ENCODE peak calls at places on chromosomes 6 and 20, in four cellular contexts. One of them, this sample, is unnamed.

GRCh38 chr6:163229050-163229449 is 185.5 kb upstream of the QKI start:
- DNase-seq in heart left ventricle: no peak
- DNase-seq in AG04450: no peak
- DNase-seq in neuronal stem cell: no peak
- DNase-seq in this sample: no peak

GRCh38 chr20:62896526-62896925 is 29.8 kb downstream of the DIDO1 start:
- DNase-seq in heart left ventricle: no peak
- DNase-seq in AG04450: no peak
- DNase-seq in neuronal stem cell: no peak
- DNase-seq in this sample: no peak

GRCh38 chr20:63890201-63890576 is 4.7 kb upstream of the DNAJC5 start:
- DNase-seq in neuronal stem cell: no peak
- DNase-seq in heart left ventricle: no peak
- DNase-seq in AG04450: no peak
- DNase-seq in this sample: no peak

GRCh38 chr6:20118877-20119276 is 93.4 kb downstream of the MBOAT1 start:
- DNase-seq in neuronal stem cell: no peak
- DNase-seq in AG04450: no peak
- DNase-seq in heart left ventricle: no peak
- DNase-seq in this sample: peak; percentile 8

GRCh38 chr6:24223131-24223715 is 97.2 kb downstream of the NRSN1 start:
- DNase-seq in heart left ventricle: no peak
- DNase-seq in AG04450: no peak
- DNase-seq in neuronal stem cell: no peak
- DNase-seq in this sample: no peak

GRCh38 chr20:45547206-45547770 is at the start of gene EPPIN:
- DNase-seq in neuronal stem cell: no peak
- DNase-seq in heart left ventricle: no peak
- DNase-seq in AG04450: no peak
- DNase-seq in this sample: no peak

GRCh38 chr20:58994390-58995159 is 12.5 kb downstream of the CTSZ start:
- DNase-seq in heart left ventricle: peak; percentile 21
- DNase-seq in AG04450: no peak
- DNase-seq in neuronal stem cell: no peak
- DNase-seq in this sample: no peak

GRCh38 chr6:163175301-163175700 is 239.2 kb upstream of the QKI start:
- DNase-seq in AG04450: no peak
- DNase-seq in heart left ventricle: no peak
- DNase-seq in neuronal stem cell: no peak
- DNase-seq in this sample: no peak

GRCh38 chr20:62489186-62489939 is 13.6 kb upstream of the GATA5 start:
- DNase-seq in AG04450: no peak
- DNase-seq in neuronal stem cell: no peak
- DNase-seq in heart left ventricle: no peak
- DNase-seq in this sample: no peak

DNA sequence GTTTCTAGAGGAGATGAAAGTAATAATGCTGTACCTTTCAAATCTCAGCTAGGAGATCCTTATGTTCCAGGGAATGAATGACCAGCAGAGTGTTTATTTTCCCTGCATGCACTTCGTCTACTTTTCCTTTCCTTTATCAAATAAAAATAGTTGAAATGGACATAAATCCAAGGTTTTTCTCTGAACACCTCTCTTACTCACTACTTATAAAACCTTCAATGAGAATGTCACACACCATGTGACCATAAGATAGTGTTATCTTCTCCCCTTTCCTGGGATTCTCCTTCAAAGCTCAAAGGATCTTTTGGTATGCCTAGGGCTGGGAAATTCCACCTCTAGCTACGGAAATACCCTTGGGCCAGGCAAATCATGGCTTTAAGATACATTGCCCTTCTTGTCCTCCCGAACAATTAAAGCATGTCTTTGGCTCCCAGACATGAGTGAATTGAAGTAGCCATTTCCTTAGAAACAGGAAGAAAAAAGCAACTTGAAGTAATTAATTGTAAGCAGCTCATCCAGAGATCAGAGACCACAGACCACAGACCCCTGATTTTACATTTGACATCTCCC is 3.9 kb downstream of the PLCB4 start:
- DNase-seq in AG04450: no peak
- DNase-seq in neuronal stem cell: no peak
- DNase-seq in heart left ventricle: no peak
- DNase-seq in this sample: no peak
- H3K27ac ChIP-seq in AG04450: no peak overlapping the region
- H3K27ac ChIP-seq in neuronal stem cell: no peak overlapping the region
- H3K27ac ChIP-seq in heart left ventricle: no peak overlapping the region
- H3K27ac ChIP-seq in this sample: no peak overlapping the region

DNA sequence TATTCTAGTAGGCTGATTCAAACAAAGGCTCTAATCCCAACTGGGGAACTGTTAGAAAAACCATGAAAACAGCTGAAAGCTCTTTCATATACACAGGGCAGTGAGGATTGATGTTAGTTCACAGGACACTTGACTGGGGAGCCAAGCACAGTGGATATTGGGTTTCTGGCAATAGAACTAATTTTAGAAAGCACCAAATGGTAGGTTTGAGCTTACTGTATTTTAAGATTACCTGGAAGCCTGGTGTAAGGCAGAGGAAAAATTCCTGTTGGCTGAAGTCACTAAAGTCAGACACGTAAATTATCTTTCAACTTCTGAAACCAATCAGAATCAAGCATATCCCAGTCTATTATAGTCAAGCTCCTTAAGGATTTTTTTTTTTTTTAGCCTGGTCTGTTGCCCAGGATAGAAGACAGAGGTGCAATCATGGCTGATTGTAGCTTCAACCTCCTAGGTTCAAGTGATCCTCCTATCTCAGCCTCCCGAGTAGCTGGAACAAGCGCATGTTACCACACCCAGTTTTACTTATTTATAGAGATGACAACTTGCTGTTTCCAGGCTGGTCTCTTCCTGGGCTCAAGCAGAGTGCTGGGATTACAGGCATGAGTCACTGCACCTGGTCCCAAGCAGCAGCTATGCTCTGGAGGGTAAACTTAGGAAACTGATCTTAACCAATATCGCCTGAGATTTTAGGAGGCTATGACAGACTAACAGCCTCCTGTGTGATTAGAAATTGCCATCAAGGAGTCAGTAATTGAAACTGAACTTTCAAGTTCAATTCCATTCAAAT is 32.5 kb upstream of the SYNCRIP start:
- DNase-seq in heart left ventricle: no peak
- DNase-seq in neuronal stem cell: no peak
- DNase-seq in AG04450: no peak
- DNase-seq in this sample: peak; percentile 88
- H3K4me3 ChIP-seq in heart left ventricle: no peak overlapping the region
- H3K4me3 ChIP-seq in neuronal stem cell: peak overlapping the region; percentile 90
- H3K4me3 ChIP-seq in AG04450: peak overlapping the region; percentile 69
- H3K4me3 ChIP-seq in this sample: peak overlapping the region; percentile 95

DNA sequence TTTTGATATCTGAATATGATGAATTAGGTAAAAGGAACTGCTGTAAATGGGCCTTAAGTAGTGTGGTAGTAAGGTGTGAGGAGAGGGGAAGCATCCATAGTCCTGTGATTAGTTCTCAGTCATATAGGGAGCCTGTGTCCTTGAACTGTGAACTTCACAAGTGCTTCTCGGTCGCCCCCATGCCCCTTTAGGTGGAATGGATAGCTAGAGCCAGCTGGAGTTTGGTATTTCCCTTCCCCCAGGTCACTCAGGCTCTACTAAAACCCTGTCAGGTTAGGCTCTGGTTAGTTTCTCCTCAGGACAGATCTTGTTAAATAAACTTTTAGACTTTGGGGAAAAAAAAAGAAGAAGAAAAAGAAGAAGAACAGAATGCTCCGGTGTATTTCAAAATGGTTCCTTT is 82.0 kb downstream of the PPP1R14C start:
- DNase-seq in AG04450: no peak
- DNase-seq in neuronal stem cell: no peak
- DNase-seq in heart left ventricle: no peak
- DNase-seq in this sample: no peak
- H3K27ac ChIP-seq in AG04450: no peak overlapping the region
- H3K27ac ChIP-seq in neuronal stem cell: no peak overlapping the region
- H3K27ac ChIP-seq in heart left ventricle: no peak overlapping the region
- H3K27ac ChIP-seq in this sample: no peak overlapping the region

GRCh38 chr20:50823319-50823718 is 28.5 kb downstream of the BCAS4 start:
- DNase-seq in neuronal stem cell: no peak
- DNase-seq in heart left ventricle: no peak
- DNase-seq in AG04450: no peak
- DNase-seq in this sample: no peak
- H3K4me3 ChIP-seq in neuronal stem cell: no peak overlapping the region
- H3K4me3 ChIP-seq in heart left ventricle: no peak overlapping the region
- H3K4me3 ChIP-seq in AG04450: no peak overlapping the region
- H3K4me3 ChIP-seq in this sample: no peak overlapping the region

GRCh38 chr6:161434331-161434730 is 160.5 kb upstream of the AGPAT4 start:
- DNase-seq in heart left ventricle: no peak
- DNase-seq in neuronal stem cell: no peak
- DNase-seq in AG04450: no peak
- DNase-seq in this sample: no peak

GRCh38 chr6:161436106-161436876 is 162.4 kb upstream of the AGPAT4 start:
- DNase-seq in neuronal stem cell: no peak
- DNase-seq in heart left ventricle: no peak
- DNase-seq in AG04450: no peak
- DNase-seq in this sample: no peak

GRCh38 chr6:161437851-161438250 is 164.0 kb upstream of the AGPAT4 start:
- DNase-seq in heart left ventricle: no peak
- DNase-seq in AG04450: no peak
- DNase-seq in neuronal stem cell: no peak
- DNase-seq in this sample: no peak

GRCh38 chr6:161434921-161435411 is 161.1 kb upstream of the AGPAT4 start:
- DNase-seq in AG04450: peak; percentile 93
- DNase-seq in neuronal stem cell: no peak
- DNase-seq in heart left ventricle: no peak
- DNase-seq in this sample: no peak

DNA sequence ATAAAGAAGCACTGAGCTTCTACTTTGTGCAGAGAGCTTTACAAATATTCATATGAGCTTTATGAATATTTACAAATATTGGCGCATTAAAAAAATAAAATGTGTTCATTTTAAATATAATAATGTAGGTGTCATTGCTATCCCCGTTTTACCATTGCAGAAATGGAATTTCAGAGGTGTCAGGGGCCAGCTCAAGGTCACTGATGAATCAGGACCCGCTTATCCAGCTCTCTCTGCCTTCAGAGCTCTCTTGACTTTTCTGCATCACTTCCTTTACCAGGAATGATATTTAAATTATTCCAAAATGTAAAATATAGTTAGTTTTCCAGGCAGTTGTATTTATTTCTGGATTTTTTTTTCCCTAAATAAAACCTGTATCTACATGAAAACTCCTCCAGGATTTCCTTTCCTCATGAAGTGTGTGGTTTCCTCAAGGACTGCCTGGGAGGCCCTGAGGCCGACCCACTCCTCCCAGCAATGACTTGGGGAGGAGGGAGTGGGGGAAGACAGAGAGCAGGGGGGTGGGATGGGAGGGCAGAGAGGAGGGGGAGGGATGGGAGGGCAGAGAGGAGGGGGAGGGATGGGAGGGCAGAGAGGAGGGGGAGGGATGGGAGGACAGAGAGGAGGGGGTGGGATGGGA is 161.7 kb upstream of the AGPAT4 start:
- DNase-seq in AG04450: no peak
- DNase-seq in heart left ventricle: no peak
- DNase-seq in neuronal stem cell: no peak
- DNase-seq in this sample: no peak
- H3K27ac ChIP-seq in AG04450: peak overlapping the region; percentile 93
- H3K27ac ChIP-seq in heart left ventricle: peak overlapping the region; percentile 78
- H3K27ac ChIP-seq in neuronal stem cell: peak overlapping the region; percentile 76
- H3K27ac ChIP-seq in this sample: peak overlapping the region; percentile 55

GRCh38 chr6:158807515-158808441 is 11.4 kb downstream of the EZR start:
- DNase-seq in AG04450: no peak
- DNase-seq in neuronal stem cell: no peak
- DNase-seq in heart left ventricle: no peak
- DNase-seq in this sample: no peak

GRCh38 chr6:158805698-158806373 is 13.3 kb downstream of the EZR start:
- DNase-seq in neuronal stem cell: no peak
- DNase-seq in AG04450: no peak
- DNase-seq in heart left ventricle: no peak
- DNase-seq in this sample: no peak

GRCh38 chr6:158808442-158808833 is 10.7 kb downstream of the EZR start:
- DNase-seq in heart left ventricle: no peak
- DNase-seq in neuronal stem cell: no peak
- DNase-seq in AG04450: no peak
- DNase-seq in this sample: no peak

GRCh38 chr6:158810149-158811095 is 8.7 kb downstream of the EZR start:
- DNase-seq in heart left ventricle: no peak
- DNase-seq in neuronal stem cell: no peak
- DNase-seq in AG04450: no peak
- DNase-seq in this sample: no peak

DNA sequence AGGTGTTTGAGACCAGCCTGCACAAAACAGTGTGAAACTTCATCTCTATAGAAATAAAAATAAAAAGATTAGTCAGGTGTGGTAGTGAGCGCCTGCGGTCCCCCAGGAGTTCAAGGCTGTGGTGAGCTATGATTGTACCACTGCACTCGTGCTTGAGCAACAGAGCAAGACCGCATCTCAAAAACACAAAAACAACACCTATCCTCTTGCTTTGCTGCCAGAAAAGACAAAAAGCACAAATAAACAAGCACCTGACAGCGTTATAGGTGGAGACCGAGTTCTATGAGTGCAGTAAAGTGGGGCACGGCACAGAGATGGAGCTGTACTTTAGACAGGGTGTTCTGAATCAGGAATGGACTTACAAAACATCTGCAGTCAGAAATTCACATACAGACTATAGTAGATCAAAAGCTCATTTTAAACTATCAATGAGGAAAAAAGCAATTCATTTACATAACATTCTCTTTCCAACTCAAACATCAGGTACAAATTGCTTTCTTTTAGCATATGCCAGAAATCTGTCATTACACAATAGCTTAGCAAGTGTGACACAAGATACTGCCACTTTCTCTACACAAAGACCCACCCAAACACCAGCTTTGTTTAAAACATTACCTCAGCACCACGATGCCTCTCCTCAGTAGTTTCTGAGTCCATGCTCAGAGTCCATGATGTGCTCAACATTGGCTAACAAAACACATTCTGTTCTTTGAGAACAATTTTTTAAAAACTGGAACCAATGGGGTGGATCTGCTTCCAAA is 10.1 kb downstream of the EZR start:
- DNase-seq in AG04450: no peak
- DNase-seq in heart left ventricle: no peak
- DNase-seq in neuronal stem cell: no peak
- DNase-seq in this sample: no peak
- H3K4me3 ChIP-seq in AG04450: no peak overlapping the region
- H3K4me3 ChIP-seq in heart left ventricle: no peak overlapping the region
- H3K4me3 ChIP-seq in neuronal stem cell: no peak overlapping the region
- H3K4me3 ChIP-seq in this sample: no peak overlapping the region